ENCODE peak calls at places on chromosomes 1 and 21, in four cellular contexts. I, A, X and W are unnamed samples.

GRCh38 chr1:153375511-153375910 is at the start of gene S100A12:
- DNase-seq in I (no peak), A (no peak), X (peak), W (peak)

GRCh38 chr1:208807446-208808117 is 563.4 kb upstream of the PLXNA2 start:
- DNase-seq in I (no peak), A (no peak), X (peak), W (no peak)

GRCh38 chr1:48466594-48466993 is 5.4 kb downstream of the SPATA6 start:
- DNase-seq in I (no peak), A (no peak), X (no peak), W (no peak)

GRCh38 chr1:151282883-151283725 is 1.0 kb downstream of the ZNF687 start:
- DNase-seq in I (peak), A (peak), X (peak), W (no peak)

GRCh38 chr1:91805343-91805801 is 80.6 kb downstream of the TGFBR3 start:
- DNase-seq in I (peak), A (no peak), X (no peak), W (no peak)

GRCh38 chr1:6580588-6581270 is 935 bp downstream of the ZBTB48 start:
- DNase-seq in I (no peak), A (no peak), X (peak), W (no peak)

GRCh38 chr1:29379438-29380073 is 143.2 kb downstream of the PTPRU start:
- DNase-seq in I (peak), A (no peak), X (peak), W (peak)

GRCh38 chr1:175564119-175564518 is 179.3 kb downstream of the TNR start:
- DNase-seq in I (no peak), A (no peak), X (no peak), W (no peak)

GRCh38 chr1:10598088-10598712 is 123.5 kb downstream of the PEX14 start:
- DNase-seq in I (peak), A (no peak), X (peak), W (no peak)

GRCh38 chr1:223683586-223684487 is 18.3 kb upstream of the CAPN8 start:
- DNase-seq in I (peak), A (no peak), X (peak), W (peak)

GRCh38 chr1:230163205-230163604 is 96.2 kb downstream of the GALNT2 start:
- DNase-seq in I (no peak), A (peak), X (peak), W (peak)

GRCh38 chr1:29801561-29801973 is 565.2 kb downstream of the PTPRU start:
- DNase-seq in I (no peak), A (no peak), X (no peak), W (no peak)

GRCh38 chr1:51484591-51484990 is 34.5 kb downstream of the EPS15 start:
- DNase-seq in I (no peak), A (no peak), X (peak), W (no peak)

GRCh38 chr1:93446837-93447451 is 974 bp upstream of the FNBP1L start:
- DNase-seq in I (no peak), A (no peak), X (peak), W (peak)

GRCh38 chr1:31788825-31789256 is 24.7 kb upstream of the ADGRB2 start:
- DNase-seq in I (peak), A (no peak), X (peak), W (peak)

GRCh38 chr21:35779690-35780570 is 280.4 kb downstream of the SETD4 start:
- DNase-seq in I (no peak), A (no peak), X (peak), W (peak)

GRCh38 chr1:92577251-92577895 is 90.6 kb upstream of the GFI1 start:
- DNase-seq in I (no peak), A (no peak), X (peak), W (peak)

GRCh38 chr1:10791117-10791951 is 5.1 kb downstream of the CASZ1 start:
- DNase-seq in I (no peak), A (no peak), X (no peak), W (no peak)

GRCh38 chr1:236156512-236157208 is 14.3 kb downstream of the GPR137B start:
- DNase-seq in I (no peak), A (no peak), X (no peak), W (no peak)

GRCh38 chr1:90724361-90724760 is 7.3 kb upstream of the BARHL2 start:
- DNase-seq in I (no peak), A (no peak), X (no peak), W (no peak)

GRCh38 chr21:16418211-16418610 is 688.4 kb downstream of the USP25 start:
- DNase-seq in I (no peak), A (no peak), X (no peak), W (peak)

GRCh38 chr21:36992671-36993070 is 13.8 kb upstream of the RIPPLY3 start:
- DNase-seq in I (no peak), A (no peak), X (no peak), W (no peak)

GRCh38 chr21:44448651-44449131 is 6.6 kb upstream of the LRRC3 start:
- DNase-seq in I (peak), A (no peak), X (no peak), W (no peak)

GRCh38 chr1:3945222-3945621 is 45.1 kb upstream of the C1orf174 start:
- DNase-seq in I (no peak), A (no peak), X (no peak), W (no peak)

GRCh38 chr21:31514598-31514997 is 144.9 kb upstream of the SOD1 start:
- DNase-seq in I (no peak), A (no peak), X (no peak), W (no peak)

GRCh38 chr1:193181985-193182384 is 4.4 kb downstream of the B3GALT2 start:
- DNase-seq in I (no peak), A (no peak), X (no peak), W (peak)

GRCh38 chr1:236301080-236301957 is 19.6 kb upstream of the ERO1B start:
- DNase-seq in I (no peak), A (no peak), X (no peak), W (no peak)

GRCh38 chr1:187630653-187631380 is 802.1 kb downstream of the PLA2G4A start:
- DNase-seq in I (no peak), A (no peak), X (no peak), W (no peak)

GRCh38 chr1:9101510-9102146 is 27.3 kb downstream of the GPR157 start:
- DNase-seq in I (peak), A (no peak), X (peak), W (peak)

GRCh38 chr1:86774305-86775304 is 70.2 kb downstream of the SH3GLB1 start:
- DNase-seq in I (peak), A (peak), X (peak), W (peak)

GRCh38 chr1:28246427-28246832 is 10.5 kb downstream of the ATP5IF1 start:
- DNase-seq in I (no peak), A (no peak), X (peak), W (peak)

GRCh38 chr1:28247603-28248272 is 11.6 kb upstream of the SESN2 start:
- DNase-seq in I (no peak), A (no peak), X (no peak), W (no peak)

GRCh38 chr1:28248273-28249012 is 10.9 kb upstream of the SESN2 start:
- DNase-seq in I (peak), A (peak), X (peak), W (peak)

GRCh38 chr1:28249013-28249870 is 10.1 kb upstream of the SESN2 start:
- DNase-seq in I (peak), A (no peak), X (peak), W (no peak)

GRCh38 chr1:28249879-28250295 is 9.4 kb upstream of the SESN2 start:
- DNase-seq in I (no peak), A (no peak), X (no peak), W (no peak)
- H3K4me3 ChIP-seq in I (no peak), A (no peak), X (no peak), W (no peak)

DNA sequence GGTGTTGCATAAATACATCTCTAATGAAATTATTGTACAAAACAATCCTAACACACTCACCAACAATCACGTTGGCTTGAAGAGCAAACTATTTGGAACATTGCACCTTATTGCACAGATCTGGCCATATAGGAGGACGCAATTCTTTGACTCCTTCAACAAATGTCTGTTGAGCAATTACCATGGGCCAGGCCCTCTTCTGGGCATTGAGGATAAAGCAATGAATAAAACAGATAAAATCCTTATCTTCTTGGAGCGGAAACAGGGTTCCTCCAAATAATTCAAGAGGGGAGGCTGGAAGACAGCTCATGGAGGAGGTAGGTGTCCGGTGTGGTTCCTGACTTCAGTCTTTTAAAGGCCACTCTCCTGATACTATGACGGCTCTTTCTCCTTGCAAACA is 43.3 kb downstream of the PAX7 start:
- DNase-seq in I (no peak), A (no peak), X (peak), W (no peak)
- TF ChIP-seq CTCF in I (peak), A (no peak), X (peak), W (no peak)

DNA sequence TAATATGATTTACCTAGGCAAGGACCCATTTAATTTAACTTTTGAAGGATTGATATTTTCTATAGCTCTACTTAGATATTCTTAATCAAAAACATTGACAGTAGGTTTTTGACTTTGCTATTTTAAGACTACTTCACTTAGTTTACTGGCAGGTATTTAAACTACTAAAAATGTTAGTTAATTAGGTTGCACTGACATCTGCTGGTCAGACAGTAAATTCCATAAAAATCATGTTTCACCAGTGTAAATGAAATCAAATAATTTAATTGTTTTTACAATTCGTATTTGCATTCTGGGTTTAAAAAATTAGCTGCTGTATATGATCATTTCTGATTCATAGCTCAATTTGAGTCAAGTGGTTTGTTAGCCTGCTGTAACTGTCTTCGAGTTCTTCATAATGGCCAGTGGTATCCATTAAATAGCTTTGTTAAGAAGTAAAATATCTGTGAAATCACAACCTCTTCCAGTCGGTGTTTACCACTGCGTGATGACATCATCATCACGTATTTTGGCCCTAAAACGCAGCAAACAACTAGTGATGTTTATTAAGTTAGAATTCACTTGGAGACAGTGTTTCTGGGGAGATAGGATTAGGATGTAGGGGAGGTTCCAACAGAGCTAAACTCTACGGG is 26.2 kb downstream of the EXTL2 start:
- DNase-seq in I (no peak), A (no peak), X (peak), W (peak)
- H3K4me3 ChIP-seq in I (no peak), A (no peak), X (peak), W (no peak)

GRCh38 chr1:234230414-234230862 is 142.8 kb upstream of the COA6 start:
- DNase-seq in I (no peak), A (no peak), X (no peak), W (no peak)

GRCh38 chr1:234234199-234234598 is 139.1 kb upstream of the COA6 start:
- DNase-seq in I (no peak), A (no peak), X (no peak), W (no peak)

GRCh38 chr1:234231893-234232276 is 141.4 kb upstream of the COA6 start:
- DNase-seq in I (no peak), A (no peak), X (no peak), W (no peak)

GRCh38 chr1:234229676-234230075 is 143.6 kb upstream of the COA6 start:
- DNase-seq in I (no peak), A (no peak), X (no peak), W (no peak)

DNA sequence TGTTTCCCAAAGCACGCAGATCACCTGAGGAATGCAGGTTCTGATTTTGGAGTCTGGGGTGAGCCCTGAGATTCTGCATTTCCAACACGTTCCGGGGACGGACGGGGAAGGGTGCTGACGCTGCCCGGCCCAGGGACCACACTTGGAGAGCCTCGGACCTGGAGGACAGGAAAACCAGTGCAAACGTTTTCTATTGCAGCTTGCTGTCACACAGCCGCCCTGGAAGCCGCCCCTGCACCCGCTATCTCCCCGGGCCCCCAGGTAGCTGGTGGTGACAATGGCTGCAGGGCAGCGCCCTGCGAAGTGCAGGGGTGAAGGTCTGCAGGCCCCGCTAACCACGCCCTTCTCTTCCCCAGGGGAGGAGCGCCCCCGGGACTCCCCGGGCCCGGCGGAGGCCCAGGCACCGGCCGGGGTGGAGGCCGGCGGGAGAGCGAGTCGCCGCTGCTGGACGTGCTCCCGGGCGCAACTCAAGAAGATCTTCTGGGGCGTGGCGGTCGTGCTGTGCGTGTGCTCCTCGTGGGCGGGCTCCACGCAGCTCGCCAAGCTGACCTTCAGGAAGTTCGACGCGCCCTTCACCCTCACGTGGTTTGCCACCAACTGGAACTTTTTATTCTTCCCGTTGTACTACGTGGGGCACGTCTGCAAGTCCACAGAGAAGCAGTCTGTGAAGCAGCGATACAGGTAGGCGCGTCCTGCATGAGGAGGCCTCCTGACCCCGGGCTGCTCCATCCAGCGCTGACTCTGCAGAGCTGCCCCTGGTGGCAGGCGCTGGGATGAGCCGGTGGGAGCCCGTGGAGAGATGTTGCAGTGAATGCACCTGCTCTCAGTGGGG is 142.0 kb upstream of the COA6 start:
- DNase-seq in I (peak), A (no peak), X (no peak), W (no peak)
- TF ChIP-seq CTCF in I (peak), A (no peak), X (peak), W (no peak)

DNA sequence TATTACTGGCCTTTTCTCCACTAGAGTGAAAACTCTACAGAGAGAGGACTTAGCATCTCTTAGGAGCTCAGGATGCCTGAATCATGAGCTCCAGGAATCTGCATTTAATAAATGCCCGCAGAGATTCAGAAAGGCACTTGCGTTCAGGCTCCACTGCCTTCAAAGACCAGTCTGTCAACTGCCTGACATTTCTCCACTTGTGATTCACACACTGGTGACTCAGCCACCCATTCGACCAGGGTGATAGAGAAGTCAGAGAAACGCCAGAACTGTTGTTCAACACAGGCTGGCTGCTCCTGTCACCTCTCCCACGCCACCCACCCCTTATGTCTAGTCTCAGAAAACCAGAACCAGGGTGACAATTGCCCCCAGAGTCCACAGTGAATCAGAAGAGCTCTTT is 26.9 kb upstream of the LBR start:
- DNase-seq in I (no peak), A (no peak), X (peak), W (peak)
- H3K4me3 ChIP-seq in I (no peak), A (no peak), X (peak), W (no peak)

DNA sequence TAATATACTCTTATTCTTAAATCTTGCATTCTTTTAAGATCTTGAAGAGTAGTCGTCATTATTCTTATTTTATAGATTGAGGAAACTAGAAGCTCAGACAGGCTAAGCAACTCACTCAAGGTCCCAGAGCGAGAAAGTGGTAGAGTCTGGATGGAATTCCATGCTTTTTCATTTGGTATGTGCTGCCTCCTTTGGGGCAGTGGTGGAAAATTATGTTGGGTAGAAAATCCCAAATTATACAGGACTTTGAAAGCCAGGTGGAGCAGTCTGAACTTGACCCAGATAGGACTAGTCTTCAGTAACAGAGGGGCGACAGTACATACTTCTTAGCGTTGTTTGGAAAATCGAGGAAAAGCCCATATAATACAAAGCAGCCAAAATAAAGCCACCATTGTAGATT is 205.6 kb downstream of the ATG4C start:
- DNase-seq in I (peak), A (no peak), X (peak), W (no peak)
- TF ChIP-seq CTCF in I (peak), A (no peak), X (peak), W (peak)

GRCh38 chr1:225827076-225827475 is 17.2 kb downstream of the EPHX1 start:
- DNase-seq in I (no peak), A (no peak), X (no peak), W (no peak)
- H3K4me3 ChIP-seq in I (no peak), A (no peak), X (no peak), W (no peak)